ENCODE peak calls at places on chromosomes 5 and 9, in ten cellular contexts. One of them, this sample, is unnamed.

GRCh38 chr5:2139478-2139877 is 256.8 kb upstream of the IRX4 start:
- DNase-seq in AML-193: no peak
- DNase-seq in fibroblast of villous mesenchyme: no peak
- DNase-seq in lung: no peak
- DNase-seq in activated T-helper 1 cell treated with anti-CD3 and anti-CD28 coated beads, Interleukin-2, amount 50 U/mL, for 16 hours: no peak
- DNase-seq in fibroblast of the aortic adventitia: no peak
- DNase-seq in body of pancreas: no peak
- DNase-seq in activated CD8-positive, alpha-beta memory T cell treated with anti-CD3 and anti-CD28 coated beads for 48 hours: no peak
- DNase-seq in iPS-NIHi11: no peak
- DNase-seq in cardiac fibroblast: no peak
- DNase-seq in this sample: no peak

GRCh38 chr5:119570935-119571334 is 58.4 kb upstream of the FAM170A start:
- DNase-seq in AML-193: no peak
- DNase-seq in fibroblast of villous mesenchyme: no peak
- DNase-seq in lung: no peak
- DNase-seq in activated T-helper 1 cell treated with anti-CD3 and anti-CD28 coated beads, Interleukin-2, amount 50 U/mL, for 16 hours: no peak
- DNase-seq in fibroblast of the aortic adventitia: no peak
- DNase-seq in body of pancreas: no peak
- DNase-seq in activated CD8-positive, alpha-beta memory T cell treated with anti-CD3 and anti-CD28 coated beads for 48 hours: no peak
- DNase-seq in iPS-NIHi11: no peak
- DNase-seq in cardiac fibroblast: no peak
- DNase-seq in this sample: peak; percentile 91

GRCh38 chr9:91162784-91163440 is 198.8 kb downstream of the AUH start:
- DNase-seq in AML-193: peak; percentile 65
- DNase-seq in fibroblast of villous mesenchyme: peak; percentile 74
- DNase-seq in lung: no peak
- DNase-seq in activated T-helper 1 cell treated with anti-CD3 and anti-CD28 coated beads, Interleukin-2, amount 50 U/mL, for 16 hours: no peak
- DNase-seq in fibroblast of the aortic adventitia: no peak
- DNase-seq in body of pancreas: no peak
- DNase-seq in activated CD8-positive, alpha-beta memory T cell treated with anti-CD3 and anti-CD28 coated beads for 48 hours: no peak
- DNase-seq in iPS-NIHi11: no peak
- DNase-seq in cardiac fibroblast: no peak
- DNase-seq in this sample: no peak

GRCh38 chr5:113140837-113141661 is 164.5 kb downstream of the DCP2 start:
- DNase-seq in AML-193: no peak
- DNase-seq in fibroblast of villous mesenchyme: peak; percentile 96
- DNase-seq in lung: no peak
- DNase-seq in activated T-helper 1 cell treated with anti-CD3 and anti-CD28 coated beads, Interleukin-2, amount 50 U/mL, for 16 hours: no peak
- DNase-seq in fibroblast of the aortic adventitia: peak; percentile 95
- DNase-seq in body of pancreas: no peak
- DNase-seq in activated CD8-positive, alpha-beta memory T cell treated with anti-CD3 and anti-CD28 coated beads for 48 hours: no peak
- DNase-seq in iPS-NIHi11: peak; percentile 42
- DNase-seq in cardiac fibroblast: peak; percentile 90
- DNase-seq in this sample: no peak

GRCh38 chr5:143148461-143149170 is 254.9 kb downstream of the NR3C1 start:
- DNase-seq in AML-193: no peak
- DNase-seq in fibroblast of villous mesenchyme: peak; percentile 89
- DNase-seq in lung: no peak
- DNase-seq in activated T-helper 1 cell treated with anti-CD3 and anti-CD28 coated beads, Interleukin-2, amount 50 U/mL, for 16 hours: no peak
- DNase-seq in fibroblast of the aortic adventitia: peak; percentile 62
- DNase-seq in body of pancreas: no peak
- DNase-seq in activated CD8-positive, alpha-beta memory T cell treated with anti-CD3 and anti-CD28 coated beads for 48 hours: no peak
- DNase-seq in iPS-NIHi11: no peak
- DNase-seq in cardiac fibroblast: peak; percentile 89
- DNase-seq in this sample: no peak

GRCh38 chr5:42715791-42716190 is 40.8 kb upstream of the CCDC152 start:
- DNase-seq in AML-193: no peak
- DNase-seq in fibroblast of villous mesenchyme: no peak
- DNase-seq in lung: no peak
- DNase-seq in activated T-helper 1 cell treated with anti-CD3 and anti-CD28 coated beads, Interleukin-2, amount 50 U/mL, for 16 hours: no peak
- DNase-seq in fibroblast of the aortic adventitia: no peak
- DNase-seq in body of pancreas: no peak
- DNase-seq in activated CD8-positive, alpha-beta memory T cell treated with anti-CD3 and anti-CD28 coated beads for 48 hours: no peak
- DNase-seq in iPS-NIHi11: no peak
- DNase-seq in cardiac fibroblast: no peak
- DNase-seq in this sample: no peak

GRCh38 chr9:25613709-25614108 is 64.5 kb downstream of the TUSC1 start:
- DNase-seq in AML-193: no peak
- DNase-seq in fibroblast of villous mesenchyme: no peak
- DNase-seq in lung: no peak
- DNase-seq in activated T-helper 1 cell treated with anti-CD3 and anti-CD28 coated beads, Interleukin-2, amount 50 U/mL, for 16 hours: no peak
- DNase-seq in fibroblast of the aortic adventitia: no peak
- DNase-seq in body of pancreas: no peak
- DNase-seq in activated CD8-positive, alpha-beta memory T cell treated with anti-CD3 and anti-CD28 coated beads for 48 hours: no peak
- DNase-seq in iPS-NIHi11: no peak
- DNase-seq in cardiac fibroblast: no peak
- DNase-seq in this sample: no peak

GRCh38 chr5:86526811-86527348 is 90.9 kb upstream of the COX7C start:
- DNase-seq in AML-193: no peak
- DNase-seq in fibroblast of villous mesenchyme: no peak
- DNase-seq in lung: no peak
- DNase-seq in activated T-helper 1 cell treated with anti-CD3 and anti-CD28 coated beads, Interleukin-2, amount 50 U/mL, for 16 hours: no peak
- DNase-seq in fibroblast of the aortic adventitia: no peak
- DNase-seq in body of pancreas: no peak
- DNase-seq in activated CD8-positive, alpha-beta memory T cell treated with anti-CD3 and anti-CD28 coated beads for 48 hours: no peak
- DNase-seq in iPS-NIHi11: no peak
- DNase-seq in cardiac fibroblast: no peak
- DNase-seq in this sample: no peak

GRCh38 chr9:137049544-137050449 is 3.8 kb upstream of the NPDC1 start:
- DNase-seq in AML-193: peak; percentile 54
- DNase-seq in fibroblast of villous mesenchyme: peak; percentile 44
- DNase-seq in lung: no peak
- DNase-seq in activated T-helper 1 cell treated with anti-CD3 and anti-CD28 coated beads, Interleukin-2, amount 50 U/mL, for 16 hours: no peak
- DNase-seq in fibroblast of the aortic adventitia: peak; percentile 41
- DNase-seq in body of pancreas: peak; percentile 83
- DNase-seq in activated CD8-positive, alpha-beta memory T cell treated with anti-CD3 and anti-CD28 coated beads for 48 hours: no peak
- DNase-seq in iPS-NIHi11: peak; percentile 71
- DNase-seq in cardiac fibroblast: peak; percentile 46
- DNase-seq in this sample: peak; percentile 60

GRCh38 chr5:172828911-172829431 is 5.1 kb upstream of the ERGIC1 start:
- DNase-seq in AML-193: no peak
- DNase-seq in fibroblast of villous mesenchyme: peak; percentile 71
- DNase-seq in lung: no peak
- DNase-seq in activated T-helper 1 cell treated with anti-CD3 and anti-CD28 coated beads, Interleukin-2, amount 50 U/mL, for 16 hours: no peak
- DNase-seq in fibroblast of the aortic adventitia: no peak
- DNase-seq in body of pancreas: no peak
- DNase-seq in activated CD8-positive, alpha-beta memory T cell treated with anti-CD3 and anti-CD28 coated beads for 48 hours: no peak
- DNase-seq in iPS-NIHi11: no peak
- DNase-seq in cardiac fibroblast: peak; percentile 74
- DNase-seq in this sample: no peak

GRCh38 chr5:109585012-109585599 is 104.6 kb upstream of the MAN2A1 start:
- DNase-seq in AML-193: no peak
- DNase-seq in fibroblast of villous mesenchyme: peak; percentile 30
- DNase-seq in lung: no peak
- DNase-seq in activated T-helper 1 cell treated with anti-CD3 and anti-CD28 coated beads, Interleukin-2, amount 50 U/mL, for 16 hours: no peak
- DNase-seq in fibroblast of the aortic adventitia: peak; percentile 45
- DNase-seq in body of pancreas: no peak
- DNase-seq in activated CD8-positive, alpha-beta memory T cell treated with anti-CD3 and anti-CD28 coated beads for 48 hours: no peak
- DNase-seq in iPS-NIHi11: no peak
- DNase-seq in cardiac fibroblast: peak; percentile 31
- DNase-seq in this sample: peak; percentile 49

GRCh38 chr5:90866915-90867715 is 308.5 kb downstream of the ADGRV1 start:
- DNase-seq in AML-193: no peak
- DNase-seq in fibroblast of villous mesenchyme: no peak
- DNase-seq in lung: no peak
- DNase-seq in activated T-helper 1 cell treated with anti-CD3 and anti-CD28 coated beads, Interleukin-2, amount 50 U/mL, for 16 hours: no peak
- DNase-seq in fibroblast of the aortic adventitia: peak; percentile 41
- DNase-seq in body of pancreas: no peak
- DNase-seq in activated CD8-positive, alpha-beta memory T cell treated with anti-CD3 and anti-CD28 coated beads for 48 hours: no peak
- DNase-seq in iPS-NIHi11: no peak
- DNase-seq in cardiac fibroblast: peak; percentile 62
- DNase-seq in this sample: no peak

GRCh38 chr9:108634669-108635462 is 220.9 kb downstream of the ACTL7B start:
- DNase-seq in AML-193: no peak
- DNase-seq in fibroblast of villous mesenchyme: no peak
- DNase-seq in lung: no peak
- DNase-seq in activated T-helper 1 cell treated with anti-CD3 and anti-CD28 coated beads, Interleukin-2, amount 50 U/mL, for 16 hours: no peak
- DNase-seq in fibroblast of the aortic adventitia: no peak
- DNase-seq in body of pancreas: no peak
- DNase-seq in activated CD8-positive, alpha-beta memory T cell treated with anti-CD3 and anti-CD28 coated beads for 48 hours: no peak
- DNase-seq in iPS-NIHi11: no peak
- DNase-seq in cardiac fibroblast: peak; percentile 27
- DNase-seq in this sample: no peak

GRCh38 chr9:133050142-133050541 is 11.6 kb upstream of the CEL start:
- DNase-seq in AML-193: no peak
- DNase-seq in fibroblast of villous mesenchyme: peak; percentile 60
- DNase-seq in lung: no peak
- DNase-seq in activated T-helper 1 cell treated with anti-CD3 and anti-CD28 coated beads, Interleukin-2, amount 50 U/mL, for 16 hours: no peak
- DNase-seq in fibroblast of the aortic adventitia: no peak
- DNase-seq in body of pancreas: peak; percentile 39
- DNase-seq in activated CD8-positive, alpha-beta memory T cell treated with anti-CD3 and anti-CD28 coated beads for 48 hours: no peak
- DNase-seq in iPS-NIHi11: no peak
- DNase-seq in cardiac fibroblast: no peak
- DNase-seq in this sample: no peak

GRCh38 chr9:93461810-93462209 is 8.4 kb upstream of the FAM120AOS start:
- DNase-seq in AML-193: no peak
- DNase-seq in fibroblast of villous mesenchyme: no peak
- DNase-seq in lung: no peak
- DNase-seq in activated T-helper 1 cell treated with anti-CD3 and anti-CD28 coated beads, Interleukin-2, amount 50 U/mL, for 16 hours: no peak
- DNase-seq in fibroblast of the aortic adventitia: no peak
- DNase-seq in body of pancreas: no peak
- DNase-seq in activated CD8-positive, alpha-beta memory T cell treated with anti-CD3 and anti-CD28 coated beads for 48 hours: no peak
- DNase-seq in iPS-NIHi11: no peak
- DNase-seq in cardiac fibroblast: no peak
- DNase-seq in this sample: no peak

GRCh38 chr5:179858241-179858585 is 404 bp downstream of the MRNIP start:
- DNase-seq in AML-193: no peak
- DNase-seq in fibroblast of villous mesenchyme: peak; percentile 35
- DNase-seq in lung: no peak
- DNase-seq in activated T-helper 1 cell treated with anti-CD3 and anti-CD28 coated beads, Interleukin-2, amount 50 U/mL, for 16 hours: peak; percentile 32
- DNase-seq in fibroblast of the aortic adventitia: peak; percentile 18
- DNase-seq in body of pancreas: peak; percentile 41
- DNase-seq in activated CD8-positive, alpha-beta memory T cell treated with anti-CD3 and anti-CD28 coated beads for 48 hours: no peak
- DNase-seq in iPS-NIHi11: peak; percentile 67
- DNase-seq in cardiac fibroblast: no peak
- DNase-seq in this sample: no peak

GRCh38 chr9:136858844-136859757 is 7.0 kb downstream of the MAMDC4 start:
- DNase-seq in AML-193: no peak
- DNase-seq in fibroblast of villous mesenchyme: peak; percentile 37
- DNase-seq in lung: no peak
- DNase-seq in activated T-helper 1 cell treated with anti-CD3 and anti-CD28 coated beads, Interleukin-2, amount 50 U/mL, for 16 hours: peak; percentile 0
- DNase-seq in fibroblast of the aortic adventitia: peak; percentile 60
- DNase-seq in body of pancreas: peak; percentile 90
- DNase-seq in activated CD8-positive, alpha-beta memory T cell treated with anti-CD3 and anti-CD28 coated beads for 48 hours: no peak
- DNase-seq in iPS-NIHi11: no peak
- DNase-seq in cardiac fibroblast: peak; percentile 31
- DNase-seq in this sample: no peak

GRCh38 chr9:113164536-113165300 is 13.9 kb downstream of the SLC31A2 start:
- DNase-seq in AML-193: no peak
- DNase-seq in fibroblast of villous mesenchyme: peak; percentile 55
- DNase-seq in lung: no peak
- DNase-seq in activated T-helper 1 cell treated with anti-CD3 and anti-CD28 coated beads, Interleukin-2, amount 50 U/mL, for 16 hours: no peak
- DNase-seq in fibroblast of the aortic adventitia: peak; percentile 71
- DNase-seq in body of pancreas: no peak
- DNase-seq in activated CD8-positive, alpha-beta memory T cell treated with anti-CD3 and anti-CD28 coated beads for 48 hours: no peak
- DNase-seq in iPS-NIHi11: no peak
- DNase-seq in cardiac fibroblast: peak; percentile 50
- DNase-seq in this sample: no peak

GRCh38 chr9:73093740-73094379 is 57.8 kb upstream of the ANXA1 start:
- DNase-seq in AML-193: no peak
- DNase-seq in fibroblast of villous mesenchyme: peak; percentile 31
- DNase-seq in lung: no peak
- DNase-seq in activated T-helper 1 cell treated with anti-CD3 and anti-CD28 coated beads, Interleukin-2, amount 50 U/mL, for 16 hours: no peak
- DNase-seq in fibroblast of the aortic adventitia: peak; percentile 56
- DNase-seq in body of pancreas: no peak
- DNase-seq in activated CD8-positive, alpha-beta memory T cell treated with anti-CD3 and anti-CD28 coated beads for 48 hours: no peak
- DNase-seq in iPS-NIHi11: no peak
- DNase-seq in cardiac fibroblast: peak; percentile 56
- DNase-seq in this sample: no peak

GRCh38 chr5:109703827-109704226 is 14.1 kb downstream of the MAN2A1 start:
- DNase-seq in AML-193: no peak
- DNase-seq in fibroblast of villous mesenchyme: peak; percentile 42
- DNase-seq in lung: no peak
- DNase-seq in activated T-helper 1 cell treated with anti-CD3 and anti-CD28 coated beads, Interleukin-2, amount 50 U/mL, for 16 hours: no peak
- DNase-seq in fibroblast of the aortic adventitia: peak; percentile 73
- DNase-seq in body of pancreas: no peak
- DNase-seq in activated CD8-positive, alpha-beta memory T cell treated with anti-CD3 and anti-CD28 coated beads for 48 hours: no peak
- DNase-seq in iPS-NIHi11: no peak
- DNase-seq in cardiac fibroblast: no peak
- DNase-seq in this sample: peak; percentile 17

GRCh38 chr5:17218353-17219005 is 1.0 kb downstream of the BASP1 start:
- DNase-seq in AML-193: no peak
- DNase-seq in fibroblast of villous mesenchyme: peak; percentile 61
- DNase-seq in lung: no peak
- DNase-seq in activated T-helper 1 cell treated with anti-CD3 and anti-CD28 coated beads, Interleukin-2, amount 50 U/mL, for 16 hours: no peak
- DNase-seq in fibroblast of the aortic adventitia: peak; percentile 94
- DNase-seq in body of pancreas: no peak
- DNase-seq in activated CD8-positive, alpha-beta memory T cell treated with anti-CD3 and anti-CD28 coated beads for 48 hours: no peak
- DNase-seq in iPS-NIHi11: no peak
- DNase-seq in cardiac fibroblast: peak; percentile 90
- DNase-seq in this sample: peak; percentile 22

GRCh38 chr5:177099422-177100093 is 12.8 kb downstream of the FGFR4 start:
- DNase-seq in AML-193: no peak
- DNase-seq in fibroblast of villous mesenchyme: no peak
- DNase-seq in lung: no peak
- DNase-seq in activated T-helper 1 cell treated with anti-CD3 and anti-CD28 coated beads, Interleukin-2, amount 50 U/mL, for 16 hours: no peak
- DNase-seq in fibroblast of the aortic adventitia: no peak
- DNase-seq in body of pancreas: no peak
- DNase-seq in activated CD8-positive, alpha-beta memory T cell treated with anti-CD3 and anti-CD28 coated beads for 48 hours: no peak
- DNase-seq in iPS-NIHi11: peak; percentile 56
- DNase-seq in cardiac fibroblast: no peak
- DNase-seq in this sample: no peak

GRCh38 chr5:1181451-1182359 is 19.7 kb upstream of the SLC6A19 start:
- DNase-seq in AML-193: no peak
- DNase-seq in fibroblast of villous mesenchyme: no peak
- DNase-seq in lung: no peak
- DNase-seq in activated T-helper 1 cell treated with anti-CD3 and anti-CD28 coated beads, Interleukin-2, amount 50 U/mL, for 16 hours: no peak
- DNase-seq in fibroblast of the aortic adventitia: no peak
- DNase-seq in body of pancreas: peak; percentile 71
- DNase-seq in activated CD8-positive, alpha-beta memory T cell treated with anti-CD3 and anti-CD28 coated beads for 48 hours: no peak
- DNase-seq in iPS-NIHi11: no peak
- DNase-seq in cardiac fibroblast: no peak
- DNase-seq in this sample: no peak

GRCh38 chr9:77770340-77770739 is 122.2 kb upstream of the GNA14 start:
- DNase-seq in AML-193: no peak
- DNase-seq in fibroblast of villous mesenchyme: peak; percentile 72
- DNase-seq in lung: no peak
- DNase-seq in activated T-helper 1 cell treated with anti-CD3 and anti-CD28 coated beads, Interleukin-2, amount 50 U/mL, for 16 hours: no peak
- DNase-seq in fibroblast of the aortic adventitia: no peak
- DNase-seq in body of pancreas: no peak
- DNase-seq in activated CD8-positive, alpha-beta memory T cell treated with anti-CD3 and anti-CD28 coated beads for 48 hours: no peak
- DNase-seq in iPS-NIHi11: no peak
- DNase-seq in cardiac fibroblast: no peak
- DNase-seq in this sample: no peak

GRCh38 chr9:7315116-7315515 is 484.5 kb downstream of the DMAC1 start:
- DNase-seq in AML-193: no peak
- DNase-seq in fibroblast of villous mesenchyme: peak; percentile 13
- DNase-seq in lung: no peak
- DNase-seq in activated T-helper 1 cell treated with anti-CD3 and anti-CD28 coated beads, Interleukin-2, amount 50 U/mL, for 16 hours: no peak
- DNase-seq in fibroblast of the aortic adventitia: no peak
- DNase-seq in body of pancreas: no peak
- DNase-seq in activated CD8-positive, alpha-beta memory T cell treated with anti-CD3 and anti-CD28 coated beads for 48 hours: no peak
- DNase-seq in iPS-NIHi11: no peak
- DNase-seq in cardiac fibroblast: no peak
- DNase-seq in this sample: no peak

GRCh38 chr5:1797855-1798254 is 1.8 kb downstream of the MRPL36 start:
- DNase-seq in AML-193: no peak
- DNase-seq in fibroblast of villous mesenchyme: no peak
- DNase-seq in lung: no peak
- DNase-seq in activated T-helper 1 cell treated with anti-CD3 and anti-CD28 coated beads, Interleukin-2, amount 50 U/mL, for 16 hours: no peak
- DNase-seq in fibroblast of the aortic adventitia: no peak
- DNase-seq in body of pancreas: no peak
- DNase-seq in activated CD8-positive, alpha-beta memory T cell treated with anti-CD3 and anti-CD28 coated beads for 48 hours: no peak
- DNase-seq in iPS-NIHi11: no peak
- DNase-seq in cardiac fibroblast: no peak
- DNase-seq in this sample: no peak

GRCh38 chr9:99181621-99182020 is 40.1 kb downstream of the ALG2 start:
- DNase-seq in AML-193: no peak
- DNase-seq in fibroblast of villous mesenchyme: peak; percentile 27
- DNase-seq in lung: no peak
- DNase-seq in activated T-helper 1 cell treated with anti-CD3 and anti-CD28 coated beads, Interleukin-2, amount 50 U/mL, for 16 hours: no peak
- DNase-seq in fibroblast of the aortic adventitia: peak; percentile 6
- DNase-seq in body of pancreas: no peak
- DNase-seq in activated CD8-positive, alpha-beta memory T cell treated with anti-CD3 and anti-CD28 coated beads for 48 hours: no peak
- DNase-seq in iPS-NIHi11: no peak
- DNase-seq in cardiac fibroblast: peak; percentile 57
- DNase-seq in this sample: no peak

GRCh38 chr9:2234371-2234893 is 219.3 kb downstream of the SMARCA2 start:
- DNase-seq in AML-193: no peak
- DNase-seq in fibroblast of villous mesenchyme: peak; percentile 50
- DNase-seq in lung: no peak
- DNase-seq in activated T-helper 1 cell treated with anti-CD3 and anti-CD28 coated beads, Interleukin-2, amount 50 U/mL, for 16 hours: no peak
- DNase-seq in fibroblast of the aortic adventitia: peak; percentile 46
- DNase-seq in body of pancreas: no peak
- DNase-seq in activated CD8-positive, alpha-beta memory T cell treated with anti-CD3 and anti-CD28 coated beads for 48 hours: no peak
- DNase-seq in iPS-NIHi11: no peak
- DNase-seq in cardiac fibroblast: no peak
- DNase-seq in this sample: peak; percentile 80

This sample was measured in SK-N-DZ.